ENCODE peak calls at places on chromosomes 4 and X, in seven cellular contexts. M, K, P, B, L, D and S are unnamed samples.
A peak's percentile ranks its signal among the peaks of the same experiment; 100 is the strongest.

GRCh38 chr4:78720994-78721677 is 55.0 kb upstream of the BMP2K start:
- DNase-seq in B (no peak), P (no peak), L (no peak), D (no peak), M (no peak), K (no peak), S (no peak)

GRCh38 chr4:38759077-38759789 is 23.6 kb downstream of the TLR10 start:
- DNase-seq in D (no peak), B (peak; percentile 85), M (peak; percentile 57), K (peak; percentile 71), P (peak; percentile 9), L (peak; percentile 68), S (peak; percentile 51)

GRCh38 chr4:141153751-141154510 is 20.7 kb upstream of the RNF150 start:
- DNase-seq in P (no peak), L (no peak), D (no peak), K (peak; percentile 41), B (no peak), M (no peak), S (no peak)

GRCh38 chr4:103099691-103100392 is at the start of gene BDH2:
- DNase-seq in P (peak; percentile 82), K (peak; percentile 41), L (peak; percentile 97), M (no peak), B (peak; percentile 28), D (no peak), S (peak; percentile 95)

GRCh38 chrX:24148118-24148517 is 1.4 kb upstream of the ZFX start:
- DNase-seq in B (no peak), M (no peak), D (no peak), K (no peak), L (no peak), P (no peak), S (peak; percentile 32)

GRCh38 chr4:107066622-107067021 is 30.5 kb upstream of the DKK2 start:
- DNase-seq in D (no peak), L (no peak), P (no peak), K (no peak), B (no peak), M (no peak), S (no peak)

GRCh38 chr4:181646864-181647263 is 596.3 kb upstream of the TENM3 start:
- DNase-seq in K (no peak), B (no peak), L (peak; percentile 33), M (no peak), P (no peak), D (no peak), S (peak; percentile 63)

GRCh38 chr4:138252551-138252950 is 10.4 kb upstream of the SLC7A11 start:
- DNase-seq in K (no peak), P (no peak), L (no peak), M (no peak), B (no peak), D (no peak), S (no peak)

GRCh38 chr4:122821097-122821496 is 5.5 kb upstream of the FGF2 start:
- DNase-seq in L (no peak), B (no peak), D (no peak), K (no peak), P (no peak), M (no peak), S (no peak)

GRCh38 chr4:59956366-59956765 is 1243.8 kb upstream of the ADGRL3 start:
- DNase-seq in L (no peak), B (no peak), D (no peak), K (no peak), P (peak; percentile 1), M (no peak), S (no peak)

GRCh38 chrX:13750812-13751211 is 16.3 kb downstream of the OFD1 start:
- DNase-seq in P (no peak), B (no peak), K (no peak), L (no peak), D (no peak), M (no peak), S (no peak)

GRCh38 chr4:14167876-14168510 is 540.5 kb upstream of the BOD1L1 start:
- DNase-seq in B (no peak), L (peak; percentile 47), D (no peak), M (no peak), P (no peak), K (no peak), S (peak; percentile 52)

GRCh38 chr4:40333921-40334352 is 1.2 kb upstream of the CHRNA9 start:
- DNase-seq in B (peak; percentile 6), K (no peak), L (peak; percentile 91), D (no peak), P (peak; percentile 95), M (no peak), S (peak; percentile 85)

GRCh38 chrX:106898462-106898861 is 4.7 kb downstream of the RIPPLY1 start:
- DNase-seq in K (no peak), P (peak; percentile 45), L (peak; percentile 55), B (no peak), M (no peak), D (no peak), S (peak; percentile 64)

GRCh38 chr4:150207871-150208270 is 129.6 kb downstream of the DCLK2 start:
- DNase-seq in L (no peak), B (no peak), M (no peak), P (no peak), K (no peak), D (no peak), S (no peak)

GRCh38 chr4:36771411-36772153 is 473.0 kb upstream of the NWD2 start:
- DNase-seq in B (no peak), D (no peak), M (no peak), L (no peak), K (no peak), P (no peak), S (no peak)